ENCODE peak calls at places on chromosomes 2 and 18, in six cellular contexts. Y, Z, C, I, E and T are unnamed samples. For H3K4me1, the result is how much of the 10 kb centered on the place peaks cover.

GRCh38 chr2:191341436-191341835 is 96.2 kb downstream of the MYO1B start:
- DNase-seq in Y (no peak), Z (no peak), C (no peak), I (no peak), E (no peak), T (no peak)

GRCh38 chr2:231159306-231159705 is 34.5 kb upstream of the HTR2B start:
- DNase-seq in Y (no peak), Z (no peak), C (no peak), I (no peak), E (no peak), T (no peak)

GRCh38 chr2:31354837-31355236 is 59.7 kb downstream of the XDH start:
- DNase-seq in Y (no peak), Z (no peak), C (no peak), I (no peak), E (no peak), T (no peak)

GRCh38 chr2:230773039-230773773 is 60.6 kb downstream of the CAB39 start:
- DNase-seq in Y (no peak), Z (no peak), C (no peak), I (no peak), E (no peak), T (no peak)

GRCh38 chr2:113282747-113283533 is 4.2 kb upstream of the PAX8 start:
- DNase-seq in Y (peak), Z (no peak), C (peak), I (no peak), E (peak), T (no peak)

GRCh38 chr2:190742431-190742830 is 93.5 kb downstream of the NAB1 start:
- DNase-seq in Y (no peak), Z (no peak), C (no peak), I (no peak), E (no peak), T (no peak)

GRCh38 chr2:226447338-226447885 is 352.2 kb downstream of the IRS1 start:
- DNase-seq in Y (no peak), Z (no peak), C (no peak), I (no peak), E (no peak), T (no peak)

GRCh38 chr2:170886391-170886790 is 42.7 kb upstream of the GORASP2 start:
- DNase-seq in Y (no peak), Z (no peak), C (no peak), I (no peak), E (no peak), T (no peak)

GRCh38 chr2:229269986-229270385 is 1.1 kb downstream of the PID1 start:
- DNase-seq in Y (no peak), Z (no peak), C (no peak), I (no peak), E (no peak), T (no peak)

GRCh38 chr18:65938592-65939372 is 188.0 kb downstream of the CDH7 start:
- DNase-seq in Y (no peak), Z (no peak), C (no peak), I (no peak), E (no peak), T (no peak)

DNA sequence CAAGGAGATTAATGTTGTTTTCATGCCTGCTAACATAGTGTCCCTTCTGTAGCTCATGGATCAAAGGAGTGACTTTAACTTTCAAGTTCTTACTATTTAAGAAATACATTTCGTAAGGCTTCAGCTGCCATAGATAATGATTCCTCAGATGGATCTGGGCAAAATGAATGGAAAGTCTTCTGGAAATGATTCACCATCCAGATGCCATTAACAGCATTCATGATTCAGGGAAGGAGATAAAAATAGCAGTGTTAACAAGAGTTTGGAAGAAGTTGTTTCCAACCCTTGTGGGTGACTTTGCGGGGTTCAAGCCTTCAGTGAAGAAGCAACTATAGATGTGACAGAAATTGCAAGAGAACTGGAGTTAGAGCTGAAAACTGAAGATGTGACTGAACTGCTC is 17.0 kb downstream of the VRK2 start:
- DNase-seq in Y (no peak), Z (no peak), C (no peak), I (no peak), E (no peak), T (no peak)
- H3K4me3 ChIP-seq in Y (no peak), Z (no peak), C (no peak), I (no peak), E (no peak), T (no peak)

DNA sequence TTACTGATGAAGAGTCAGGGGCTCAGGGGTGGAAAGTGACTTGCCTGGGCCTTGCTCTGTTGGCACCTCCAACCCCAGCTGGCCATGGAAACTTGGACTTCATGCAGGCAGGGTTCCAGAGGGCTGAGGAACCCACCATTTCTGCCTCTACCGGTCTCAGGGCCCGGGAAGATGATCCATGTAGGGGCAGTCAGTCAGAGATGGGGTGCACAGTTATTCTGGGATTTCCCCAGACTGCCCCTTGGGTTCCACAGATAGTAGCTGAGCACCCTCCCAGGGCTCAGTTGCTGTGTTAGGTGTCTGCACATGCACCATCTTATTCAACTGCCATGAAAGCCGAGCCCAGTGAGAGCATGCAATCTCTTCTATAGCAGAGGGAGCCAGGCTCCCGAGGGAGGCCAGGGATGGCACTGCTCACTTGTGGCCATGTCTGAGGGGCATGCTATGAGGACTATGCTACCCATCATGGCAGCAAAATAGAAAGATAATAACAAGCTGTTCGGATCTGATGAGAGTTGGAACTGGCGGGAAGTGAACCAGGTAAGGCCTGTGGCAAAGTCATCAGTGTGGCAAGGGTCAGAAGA is 37.3 kb downstream of the RHOB start:
- DNase-seq in Y (no peak), Z (peak), C (no peak), I (peak), E (no peak), T (no peak)
- H3K27ac ChIP-seq in Y (no peak), Z (peak), C (no peak), I (peak), E (no peak), T (peak)

GRCh38 chr2:159608723-159609308 is 7.5 kb downstream of the BAZ2B start:
- DNase-seq in Y (no peak), Z (no peak), C (no peak), I (no peak), E (no peak), T (no peak)

GRCh38 chr2:159606287-159606686 is 10.1 kb downstream of the BAZ2B start:
- DNase-seq in Y (no peak), Z (no peak), C (no peak), I (no peak), E (no peak), T (no peak)

GRCh38 chr2:159604159-159604558 is 12.2 kb downstream of the BAZ2B start:
- DNase-seq in Y (no peak), Z (no peak), C (no peak), I (no peak), E (no peak), T (no peak)

GRCh38 chr2:159608108-159608507 is 8.2 kb downstream of the BAZ2B start:
- DNase-seq in Y (no peak), Z (no peak), C (no peak), I (no peak), E (no peak), T (no peak)

DNA sequence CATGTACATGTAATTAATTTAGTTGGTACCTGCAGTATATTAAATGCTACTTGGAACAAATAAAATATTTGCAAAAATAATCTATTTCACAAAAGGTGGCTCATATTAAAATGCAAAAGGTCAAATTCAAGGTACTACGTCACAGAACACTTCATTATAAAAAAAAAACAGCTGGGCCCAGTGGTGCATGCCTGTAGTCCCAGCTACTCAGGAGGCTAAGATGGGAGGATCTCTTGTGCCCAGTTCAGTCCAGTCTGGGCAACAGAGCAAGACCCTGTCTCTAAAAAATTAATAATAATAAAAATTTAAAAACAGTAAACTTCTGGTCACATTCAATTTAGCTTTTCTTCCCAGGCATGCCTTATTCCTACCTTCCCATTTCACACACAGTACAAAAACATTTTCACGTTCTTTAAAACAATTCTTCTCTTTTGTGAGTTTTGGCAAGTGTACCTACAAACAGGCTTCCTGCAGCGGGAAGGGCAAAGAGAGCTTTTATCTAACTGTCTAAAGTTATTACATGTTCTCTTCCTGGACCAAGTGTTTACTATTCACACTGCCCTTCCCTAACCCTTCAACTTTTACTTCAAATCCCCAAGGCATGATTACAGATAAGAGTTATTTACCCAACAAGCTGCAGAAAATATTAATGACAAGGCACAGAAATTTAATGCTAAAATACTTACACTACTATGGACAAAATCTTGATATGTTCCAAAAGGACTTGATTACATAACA is 10.7 kb downstream of the BAZ2B start:
- DNase-seq in Y (no peak), Z (no peak), C (no peak), I (no peak), E (no peak), T (no peak)
- H3K4me1 ChIP-seq in Y (under half), Z (under half), C (half or more), I (under half), E (under half), T (under half)

GRCh38 chr2:72117029-72117428 is 30.6 kb downstream of the CYP26B1 start:
- DNase-seq in Y (no peak), Z (peak), C (no peak), I (no peak), E (no peak), T (no peak)
- H3K4me3 ChIP-seq in Y (no peak), Z (no peak), C (no peak), I (no peak), E (no peak), T (no peak)

DNA sequence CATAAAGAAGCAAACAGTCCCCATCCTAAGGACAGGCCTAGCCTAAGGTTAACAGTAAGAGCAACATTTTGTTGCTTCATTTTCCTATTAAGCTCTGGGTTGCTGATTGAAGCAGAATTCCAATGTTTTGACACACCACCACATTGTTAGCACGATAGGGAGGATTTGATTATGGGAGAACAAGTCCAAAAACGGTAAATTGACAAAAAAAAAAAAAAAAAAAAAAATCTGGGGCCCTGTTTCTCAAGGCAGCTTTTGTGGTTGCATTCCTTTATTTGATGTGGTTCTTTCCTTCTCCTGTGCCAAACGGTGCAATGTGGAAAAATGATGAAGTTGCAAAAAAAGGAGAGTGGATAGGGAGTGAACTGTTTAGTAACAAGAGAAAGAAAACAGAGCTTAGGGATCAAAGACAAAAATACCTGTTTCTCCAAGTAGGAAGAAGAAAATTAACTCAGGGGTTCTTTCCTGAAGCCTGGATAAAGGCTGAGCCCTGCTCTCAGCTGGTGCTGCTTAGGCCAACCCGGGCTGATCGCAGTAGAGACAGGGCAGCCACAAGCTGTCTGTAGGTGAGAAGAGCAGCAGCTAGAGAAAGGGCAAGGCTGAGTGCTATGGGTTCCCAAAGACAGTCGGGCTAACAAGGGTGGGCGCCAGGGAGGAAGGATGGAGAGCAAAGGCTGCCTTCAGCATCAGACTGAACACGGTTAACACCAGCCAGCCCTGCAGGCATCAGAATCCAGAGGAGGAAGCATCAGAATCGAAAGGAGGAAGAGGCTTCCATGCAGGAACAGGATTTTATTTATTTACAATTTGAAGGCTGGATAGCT is 167.8 kb upstream of the FOSL2 start:
- DNase-seq in Y (no peak), Z (no peak), C (no peak), I (no peak), E (no peak), T (no peak)
- H3K27ac ChIP-seq in Y (no peak), Z (no peak), C (no peak), I (peak), E (no peak), T (peak)

DNA sequence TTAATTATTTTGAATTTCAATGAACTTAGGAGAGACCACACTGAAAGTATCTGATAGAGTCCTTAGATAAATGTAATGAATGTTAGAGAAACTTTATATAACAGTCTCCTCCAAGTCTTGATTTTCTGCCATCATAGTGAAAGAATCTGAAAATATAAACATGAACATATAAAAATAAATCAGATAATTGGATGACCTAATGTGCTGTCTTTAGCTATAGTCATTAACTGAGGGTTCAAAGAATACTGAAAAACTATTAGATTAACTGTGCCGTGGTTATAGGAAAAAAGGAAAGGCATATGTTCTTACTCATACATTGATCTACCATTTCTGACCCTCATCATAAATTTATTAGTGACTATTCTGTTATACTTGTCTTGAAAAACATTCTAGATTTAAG is 47.0 kb upstream of the SPAG16 start:
- DNase-seq in Y (no peak), Z (no peak), C (no peak), I (no peak), E (no peak), T (no peak)
- H3K4me1 ChIP-seq in Y (under half), Z (under half), C (under half), I (under half), E (under half), T (under half)

GRCh38 chr18:48007955-48008701 is 77.7 kb upstream of the SMAD2 start:
- DNase-seq in Y (peak), Z (no peak), C (peak), I (peak), E (peak), T (no peak)
- H3K4me3 ChIP-seq in Y (peak), Z (peak), C (peak), I (peak), E (peak), T (peak)

GRCh38 chr2:10404324-10405143 is 43.6 kb downstream of the ODC1 start:
- DNase-seq in Y (no peak), Z (no peak), C (no peak), I (peak), E (no peak), T (peak)
- H3K27ac ChIP-seq in Y (peak), Z (peak), C (peak), I (peak), E (no peak), T (peak)

DNA sequence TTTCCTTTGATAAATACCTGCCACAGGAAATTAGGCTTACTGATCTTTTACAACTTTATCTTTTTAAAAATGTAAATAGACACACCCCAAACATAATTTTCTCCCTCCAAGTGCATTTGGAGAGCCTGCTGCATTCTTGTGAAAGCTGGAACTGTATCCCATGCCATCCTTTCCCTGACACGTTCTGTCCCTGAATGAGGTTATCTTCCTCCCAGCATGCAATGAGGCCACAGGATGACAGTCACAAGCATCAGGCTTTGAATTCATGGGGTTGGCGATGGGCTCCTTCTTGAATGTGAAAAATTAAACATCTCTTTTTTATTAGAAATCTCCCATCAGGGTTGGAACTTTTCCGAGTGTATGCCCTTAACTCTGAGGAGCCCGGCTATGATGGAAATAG is 77.8 kb downstream of the CTAGE1 start:
- DNase-seq in Y (no peak), Z (no peak), C (no peak), I (no peak), E (no peak), T (no peak)
- H3K4me1 ChIP-seq in Y (under half), Z (under half), C (half or more), I (under half), E (under half), T (half or more)

GRCh38 chr2:60962534-60962933 is 55.0 kb upstream of the PEX13 start:
- DNase-seq in Y (no peak), Z (no peak), C (no peak), I (no peak), E (no peak), T (no peak)

GRCh38 chr2:60960706-60961105 is 56.8 kb upstream of the PEX13 start:
- DNase-seq in Y (no peak), Z (no peak), C (no peak), I (no peak), E (no peak), T (no peak)

GRCh38 chr2:60959501-60959900 is 58.0 kb upstream of the PEX13 start:
- DNase-seq in Y (no peak), Z (no peak), C (no peak), I (no peak), E (no peak), T (no peak)

GRCh38 chr2:60963176-60963575 is 54.3 kb upstream of the PEX13 start:
- DNase-seq in Y (no peak), Z (no peak), C (no peak), I (no peak), E (no peak), T (no peak)

GRCh38 chr2:60961457-60961856 is 56.1 kb upstream of the PEX13 start:
- DNase-seq in Y (no peak), Z (no peak), C (no peak), I (no peak), E (no peak), T (no peak)
- H3K4me3 ChIP-seq in Y (no peak), Z (no peak), C (no peak), I (no peak), E (no peak), T (no peak)